ENCODE peak calls at places on chromosome 12, in seven cellular contexts. One of them, this sample, is unnamed.

GRCh38 chr12:122813310-122813713 is 21.9 kb upstream of the HIP1R start:
- DNase-seq in neural crest cell: no peak
- DNase-seq in BJ: no peak
- DNase-seq in AG09309: no peak
- DNase-seq in sigmoid colon: no peak
- DNase-seq in astrocyte of the cerebellum: no peak
- DNase-seq in lower leg skin: no peak
- DNase-seq in this sample: no peak

GRCh38 chr12:112762753-112763152 is 28.8 kb upstream of the RPH3A start:
- DNase-seq in lower leg skin: no peak
- DNase-seq in sigmoid colon: no peak
- DNase-seq in neural crest cell: no peak
- DNase-seq in AG09309: no peak
- DNase-seq in astrocyte of the cerebellum: no peak
- DNase-seq in BJ: no peak
- DNase-seq in this sample: no peak

GRCh38 chr12:106774808-106775524 is 484 bp downstream of the RIC8B start:
- DNase-seq in sigmoid colon: peak
- DNase-seq in astrocyte of the cerebellum: no peak
- DNase-seq in neural crest cell: no peak
- DNase-seq in AG09309: no peak
- DNase-seq in lower leg skin: no peak
- DNase-seq in BJ: no peak
- DNase-seq in this sample: no peak

GRCh38 chr12:118357327-118358007 is 15.2 kb downstream of the TAOK3 start:
- DNase-seq in lower leg skin: peak
- DNase-seq in sigmoid colon: no peak
- DNase-seq in neural crest cell: no peak
- DNase-seq in astrocyte of the cerebellum: no peak
- DNase-seq in BJ: no peak
- DNase-seq in AG09309: no peak
- DNase-seq in this sample: no peak

GRCh38 chr12:780750-781379 is 28.5 kb downstream of the WNK1 start:
- DNase-seq in BJ: no peak
- DNase-seq in AG09309: no peak
- DNase-seq in neural crest cell: no peak
- DNase-seq in astrocyte of the cerebellum: no peak
- DNase-seq in sigmoid colon: no peak
- DNase-seq in lower leg skin: no peak
- DNase-seq in this sample: no peak

GRCh38 chr12:113506867-113507266 is 35.2 kb upstream of the LHX5 start:
- DNase-seq in lower leg skin: no peak
- DNase-seq in sigmoid colon: no peak
- DNase-seq in neural crest cell: no peak
- DNase-seq in AG09309: no peak
- DNase-seq in BJ: no peak
- DNase-seq in astrocyte of the cerebellum: no peak
- DNase-seq in this sample: no peak

GRCh38 chr12:120100630-120101029 is 15.9 kb downstream of the RAB35 start:
- DNase-seq in lower leg skin: no peak
- DNase-seq in BJ: no peak
- DNase-seq in astrocyte of the cerebellum: no peak
- DNase-seq in AG09309: no peak
- DNase-seq in neural crest cell: no peak
- DNase-seq in sigmoid colon: peak
- DNase-seq in this sample: no peak

GRCh38 chr12:53097207-53097563 is 282 bp upstream of the IGFBP6 start:
- DNase-seq in sigmoid colon: peak
- DNase-seq in lower leg skin: no peak
- DNase-seq in neural crest cell: no peak
- DNase-seq in AG09309: no peak
- DNase-seq in astrocyte of the cerebellum: no peak
- DNase-seq in BJ: no peak
- DNase-seq in this sample: no peak

GRCh38 chr12:64006211-64006610 is 161.7 kb downstream of the SRGAP1 start:
- DNase-seq in AG09309: peak
- DNase-seq in sigmoid colon: no peak
- DNase-seq in neural crest cell: no peak
- DNase-seq in astrocyte of the cerebellum: no peak
- DNase-seq in lower leg skin: no peak
- DNase-seq in BJ: no peak
- DNase-seq in this sample: no peak

GRCh38 chr12:15278816-15279658 is 43.3 kb upstream of the PTPRO start:
- DNase-seq in lower leg skin: peak
- DNase-seq in BJ: peak
- DNase-seq in astrocyte of the cerebellum: peak
- DNase-seq in AG09309: peak
- DNase-seq in neural crest cell: no peak
- DNase-seq in sigmoid colon: peak
- DNase-seq in this sample: no peak

GRCh38 chr12:128690641-128691040 is 133.1 kb downstream of the SLC15A4 start:
- DNase-seq in lower leg skin: no peak
- DNase-seq in BJ: no peak
- DNase-seq in sigmoid colon: no peak
- DNase-seq in neural crest cell: no peak
- DNase-seq in AG09309: no peak
- DNase-seq in astrocyte of the cerebellum: no peak
- DNase-seq in this sample: no peak

GRCh38 chr12:88578821-88579518 is 1.3 kb downstream of the KITLG start:
- DNase-seq in neural crest cell: peak
- DNase-seq in lower leg skin: no peak
- DNase-seq in AG09309: no peak
- DNase-seq in astrocyte of the cerebellum: no peak
- DNase-seq in BJ: no peak
- DNase-seq in sigmoid colon: no peak
- DNase-seq in this sample: no peak
- TF ChIP-seq CTCF in neural crest cell: peak
- TF ChIP-seq CTCF in lower leg skin: no peak
- TF ChIP-seq CTCF in AG09309: peak
- TF ChIP-seq CTCF in astrocyte of the cerebellum: peak
- TF ChIP-seq CTCF in BJ: peak
- TF ChIP-seq CTCF in sigmoid colon: peak
- TF ChIP-seq CTCF in this sample: peak

GRCh38 chr12:78392918-78393317 is 471.7 kb upstream of the SYT1 start:
- DNase-seq in neural crest cell: no peak
- DNase-seq in AG09309: no peak
- DNase-seq in astrocyte of the cerebellum: peak
- DNase-seq in lower leg skin: no peak
- DNase-seq in BJ: no peak
- DNase-seq in sigmoid colon: no peak
- DNase-seq in this sample: no peak
- TF ChIP-seq CTCF in neural crest cell: peak
- TF ChIP-seq CTCF in AG09309: peak
- TF ChIP-seq CTCF in astrocyte of the cerebellum: peak
- TF ChIP-seq CTCF in lower leg skin: no peak
- TF ChIP-seq CTCF in BJ: peak
- TF ChIP-seq CTCF in sigmoid colon: no peak
- TF ChIP-seq CTCF in this sample: peak

DNA sequence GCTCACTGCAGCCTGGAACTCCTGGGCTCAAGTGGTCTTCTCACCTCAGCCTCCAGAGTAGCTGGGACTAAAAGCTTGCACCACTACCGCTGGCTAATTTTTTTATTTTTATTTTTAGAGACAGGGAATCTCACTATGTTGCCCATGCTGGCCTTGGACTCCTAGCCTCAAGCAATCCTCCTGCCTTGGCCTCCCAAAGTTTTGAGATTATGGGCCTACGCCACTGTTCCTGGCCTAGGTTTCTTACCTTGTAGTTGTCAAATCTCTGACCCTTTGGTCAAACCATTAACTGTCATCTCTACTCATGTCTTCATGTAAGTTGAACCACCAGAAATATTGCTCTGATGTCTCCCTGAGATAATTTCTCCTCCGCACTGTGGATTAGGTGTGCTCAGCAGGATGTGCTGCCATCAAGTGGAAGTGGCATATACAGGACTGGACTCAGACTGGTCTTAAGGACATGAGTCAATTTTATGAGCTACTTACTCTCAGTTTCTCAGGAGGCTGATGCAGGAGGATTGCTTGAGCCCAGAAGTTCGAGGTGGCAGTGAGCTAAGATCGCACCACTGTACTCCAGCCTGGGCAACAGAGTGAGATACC is 28.5 kb downstream of the ACTR6 start:
- DNase-seq in BJ: no peak
- DNase-seq in AG09309: no peak
- DNase-seq in lower leg skin: no peak
- DNase-seq in neural crest cell: no peak
- DNase-seq in astrocyte of the cerebellum: no peak
- DNase-seq in sigmoid colon: no peak
- DNase-seq in this sample: no peak
- TF ChIP-seq CTCF in BJ: peak
- TF ChIP-seq CTCF in AG09309: no peak
- TF ChIP-seq CTCF in lower leg skin: no peak
- TF ChIP-seq CTCF in neural crest cell: no peak
- TF ChIP-seq CTCF in astrocyte of the cerebellum: peak
- TF ChIP-seq CTCF in sigmoid colon: no peak
- TF ChIP-seq CTCF in this sample: peak

GRCh38 chr12:2999265-2999841 is 40.2 kb downstream of the TEAD4 start:
- DNase-seq in astrocyte of the cerebellum: no peak
- DNase-seq in neural crest cell: no peak
- DNase-seq in BJ: no peak
- DNase-seq in lower leg skin: no peak
- DNase-seq in sigmoid colon: no peak
- DNase-seq in AG09309: no peak
- DNase-seq in this sample: no peak

GRCh38 chr12:2997989-2998670 is 38.9 kb downstream of the TEAD4 start:
- DNase-seq in neural crest cell: no peak
- DNase-seq in AG09309: no peak
- DNase-seq in sigmoid colon: no peak
- DNase-seq in BJ: no peak
- DNase-seq in lower leg skin: no peak
- DNase-seq in astrocyte of the cerebellum: no peak
- DNase-seq in this sample: no peak

GRCh38 chr12:3002636-3003035 is 43.4 kb downstream of the TEAD4 start:
- DNase-seq in lower leg skin: no peak
- DNase-seq in neural crest cell: no peak
- DNase-seq in sigmoid colon: no peak
- DNase-seq in astrocyte of the cerebellum: no peak
- DNase-seq in BJ: no peak
- DNase-seq in AG09309: no peak
- DNase-seq in this sample: no peak

GRCh38 chr12:2998789-2999264 is 39.6 kb downstream of the TEAD4 start:
- DNase-seq in neural crest cell: no peak
- DNase-seq in sigmoid colon: no peak
- DNase-seq in AG09309: peak
- DNase-seq in astrocyte of the cerebellum: peak
- DNase-seq in BJ: peak
- DNase-seq in lower leg skin: no peak
- DNase-seq in this sample: no peak

GRCh38 chr12:3000548-3001275 is 41.5 kb downstream of the TEAD4 start:
- DNase-seq in astrocyte of the cerebellum: no peak
- DNase-seq in neural crest cell: no peak
- DNase-seq in AG09309: no peak
- DNase-seq in sigmoid colon: no peak
- DNase-seq in lower leg skin: no peak
- DNase-seq in BJ: no peak
- DNase-seq in this sample: no peak
- TF ChIP-seq CTCF in astrocyte of the cerebellum: peak
- TF ChIP-seq CTCF in neural crest cell: peak
- TF ChIP-seq CTCF in AG09309: peak
- TF ChIP-seq CTCF in sigmoid colon: no peak
- TF ChIP-seq CTCF in lower leg skin: no peak
- TF ChIP-seq CTCF in BJ: peak
- TF ChIP-seq CTCF in this sample: peak

GRCh38 chr12:75556306-75556899 is 45.0 kb upstream of the KRR1 start:
- DNase-seq in neural crest cell: no peak
- DNase-seq in BJ: no peak
- DNase-seq in lower leg skin: no peak
- DNase-seq in sigmoid colon: no peak
- DNase-seq in astrocyte of the cerebellum: no peak
- DNase-seq in AG09309: peak
- DNase-seq in this sample: no peak

GRCh38 chr12:75558262-75558661 is 46.9 kb upstream of the KRR1 start:
- DNase-seq in lower leg skin: no peak
- DNase-seq in astrocyte of the cerebellum: no peak
- DNase-seq in BJ: no peak
- DNase-seq in neural crest cell: no peak
- DNase-seq in sigmoid colon: no peak
- DNase-seq in AG09309: no peak
- DNase-seq in this sample: no peak

GRCh38 chr12:75561921-75562320 is 50.5 kb upstream of the KRR1 start:
- DNase-seq in sigmoid colon: no peak
- DNase-seq in lower leg skin: no peak
- DNase-seq in astrocyte of the cerebellum: no peak
- DNase-seq in neural crest cell: no peak
- DNase-seq in BJ: no peak
- DNase-seq in AG09309: no peak
- DNase-seq in this sample: no peak

GRCh38 chr12:75563351-75563750 is 51.9 kb upstream of the KRR1 start:
- DNase-seq in AG09309: no peak
- DNase-seq in BJ: no peak
- DNase-seq in astrocyte of the cerebellum: no peak
- DNase-seq in lower leg skin: no peak
- DNase-seq in neural crest cell: no peak
- DNase-seq in sigmoid colon: no peak
- DNase-seq in this sample: no peak

DNA sequence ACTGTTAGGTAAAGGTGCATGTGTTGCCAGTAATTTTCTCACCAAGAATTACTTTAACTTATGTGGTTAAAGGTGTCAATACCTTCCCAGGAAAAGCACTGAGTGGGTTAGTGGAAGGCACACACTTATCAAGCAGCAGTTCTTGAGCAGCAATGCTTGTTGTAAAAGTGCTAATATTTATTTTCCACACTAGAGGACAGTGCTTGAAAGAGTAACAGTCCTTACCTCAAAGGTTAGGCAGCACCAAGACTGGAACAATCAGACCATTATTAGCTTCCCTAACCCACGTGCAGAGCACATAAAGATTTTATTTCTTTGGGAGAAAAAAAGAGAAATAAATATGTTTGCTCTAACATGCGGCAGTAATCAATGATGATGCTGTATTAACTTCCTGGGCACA is 48.8 kb upstream of the KRR1 start:
- DNase-seq in BJ: no peak
- DNase-seq in AG09309: peak
- DNase-seq in neural crest cell: no peak
- DNase-seq in astrocyte of the cerebellum: peak
- DNase-seq in sigmoid colon: no peak
- DNase-seq in lower leg skin: no peak
- DNase-seq in this sample: no peak
- TF ChIP-seq CTCF in BJ: peak
- TF ChIP-seq CTCF in AG09309: peak
- TF ChIP-seq CTCF in neural crest cell: peak
- TF ChIP-seq CTCF in astrocyte of the cerebellum: peak
- TF ChIP-seq CTCF in sigmoid colon: no peak
- TF ChIP-seq CTCF in lower leg skin: no peak
- TF ChIP-seq CTCF in this sample: peak